ENCODE peak calls at places on chromosomes 2 and 18, in six cellular contexts. T, U, I, J, K and Q are unnamed samples.

GRCh38 chr18:46050268-46050667 is 21.8 kb downstream of the PSTPIP2 start:
- DNase-seq in T (no peak), U (no peak), I (no peak), J (no peak), K (no peak), Q (no peak)

GRCh38 chr2:163884416-163884815 is 148.6 kb upstream of the FIGN start:
- DNase-seq in T (no peak), U (no peak), I (no peak), J (no peak), K (peak; percentile 3), Q (no peak)

GRCh38 chr2:62941413-62941812 is 109.2 kb upstream of the OTX1 start:
- DNase-seq in T (no peak), U (no peak), I (no peak), J (no peak), K (no peak), Q (no peak)

GRCh38 chr2:178271629-178272333 is 77.5 kb downstream of the OSBPL6 start:
- DNase-seq in T (no peak), U (no peak), I (no peak), J (peak; percentile 70), K (no peak), Q (peak; percentile 84)

GRCh38 chr18:36719630-36720029 is 109.2 kb downstream of the TPGS2 start:
- DNase-seq in T (no peak), U (no peak), I (no peak), J (no peak), K (no peak), Q (no peak)

GRCh38 chr2:39650468-39650867 is 15.2 kb upstream of the TMEM178A start:
- DNase-seq in T (no peak), U (no peak), I (no peak), J (no peak), K (no peak), Q (no peak)

GRCh38 chr2:207239754-207240494 is 74.2 kb upstream of the KLF7 start:
- DNase-seq in T (no peak), U (no peak), I (no peak), J (peak; percentile 74), K (no peak), Q (peak; percentile 74)

GRCh38 chr18:35005963-35006577 is 35.1 kb upstream of the MAPRE2 start:
- DNase-seq in T (peak; percentile 32), U (peak; percentile 25), I (peak; percentile 67), J (peak; percentile 70), K (peak; percentile 89), Q (peak; percentile 52)

GRCh38 chr2:128354161-128354560 is 35.5 kb upstream of the HS6ST1 start:
- DNase-seq in T (no peak), U (no peak), I (no peak), J (no peak), K (no peak), Q (no peak)

GRCh38 chr2:227653419-227653818 is 13.2 kb upstream of the SCYGR5 start:
- DNase-seq in T (peak; percentile 39), U (no peak), I (no peak), J (peak; percentile 27), K (no peak), Q (peak; percentile 8)

GRCh38 chr2:198098918-198099317 is 294.5 kb downstream of the PLCL1 start:
- DNase-seq in T (no peak), U (no peak), I (peak; percentile 67), J (peak; percentile 15), K (peak; percentile 70), Q (peak; percentile 1)

GRCh38 chr2:148529745-148530144 is 114.8 kb upstream of the EPC2 start:
- DNase-seq in T (no peak), U (no peak), I (no peak), J (no peak), K (no peak), Q (no peak)

GRCh38 chr18:7177131-7177744 is 53.7 kb upstream of the LRRC30 start:
- DNase-seq in T (no peak), U (peak; percentile 73), I (peak; percentile 78), J (peak; percentile 85), K (peak; percentile 72), Q (peak; percentile 72)

GRCh38 chr2:39755466-39755865 is 23.6 kb downstream of the THUMPD2 start:
- DNase-seq in T (no peak), U (no peak), I (no peak), J (peak; percentile 17), K (no peak), Q (no peak)

GRCh38 chr2:176187306-176188217 is 906 bp upstream of the HOXD1 start:
- DNase-seq in T (no peak), U (no peak), I (peak; percentile 16), J (no peak), K (peak; percentile 48), Q (no peak)

GRCh38 chr2:136008205-136008865 is 22.9 kb upstream of the DARS1 start:
- DNase-seq in T (no peak), U (no peak), I (no peak), J (no peak), K (no peak), Q (no peak)

GRCh38 chr2:169946546-169946945 is 119.3 kb downstream of the UBR3 start:
- DNase-seq in T (no peak), U (no peak), I (no peak), J (no peak), K (no peak), Q (no peak)

GRCh38 chr18:43277164-43277600 is at the start of gene SYT4:
- DNase-seq in T (no peak), U (no peak), I (peak; percentile 88), J (peak; percentile 7), K (peak; percentile 93), Q (peak; percentile 42)

GRCh38 chr2:56331810-56332209 is 148.0 kb downstream of the CCDC85A start:
- DNase-seq in T (no peak), U (no peak), I (no peak), J (no peak), K (no peak), Q (no peak)

GRCh38 chr2:229342376-229342775 is 71.3 kb upstream of the PID1 start:
- DNase-seq in T (no peak), U (peak; percentile 13), I (peak; percentile 62), J (no peak), K (peak; percentile 86), Q (peak; percentile 55)

GRCh38 chr18:60892441-60892840 is 440.8 kb upstream of the CDH20 start:
- DNase-seq in T (peak; percentile 58), U (no peak), I (no peak), J (no peak), K (no peak), Q (peak; percentile 74)

GRCh38 chr2:105176429-105176828 is 65.1 kb upstream of the GPR45 start:
- DNase-seq in T (no peak), U (no peak), I (no peak), J (no peak), K (no peak), Q (no peak)

GRCh38 chr2:200258881-200259576 is 47.5 kb upstream of the SPATS2L start:
- DNase-seq in T (peak; percentile 41), U (no peak), I (no peak), J (peak; percentile 49), K (no peak), Q (peak; percentile 85)

GRCh38 chr18:12027046-12027445 is 45.7 kb downstream of the IMPA2 start:
- DNase-seq in T (no peak), U (no peak), I (no peak), J (no peak), K (no peak), Q (peak; percentile 77)

GRCh38 chr2:105454801-105455485 is 56.1 kb upstream of the FHL2 start:
- DNase-seq in T (peak; percentile 97), U (peak; percentile 37), I (peak; percentile 30), J (peak; percentile 61), K (peak; percentile 69), Q (peak; percentile 89)

GRCh38 chr2:225091336-225091735 is 49.1 kb upstream of the DOCK10 start:
- DNase-seq in T (peak; percentile 68), U (no peak), I (no peak), J (peak; percentile 98), K (no peak), Q (peak; percentile 96)

GRCh38 chr2:112622528-112622849 is 23.2 kb upstream of the SLC20A1 start:
- DNase-seq in T (peak; percentile 84), U (no peak), I (no peak), J (peak; percentile 98), K (no peak), Q (peak; percentile 88)

GRCh38 chr2:72539145-72539552 is 286.7 kb downstream of the EXOC6B start:
- DNase-seq in T (no peak), U (no peak), I (peak; percentile 15), J (peak; percentile 53), K (peak; percentile 44), Q (peak; percentile 84)

GRCh38 chr18:55953326-55953725 is 365.3 kb upstream of the TCF4 start:
- DNase-seq in T (no peak), U (no peak), I (no peak), J (no peak), K (no peak), Q (no peak)

GRCh38 chr2:149594411-149594810 is 6.8 kb upstream of the MMADHC start:
- DNase-seq in T (no peak), U (no peak), I (no peak), J (no peak), K (no peak), Q (no peak)

GRCh38 chr2:149598014-149598395 is 10.4 kb upstream of the MMADHC start:
- DNase-seq in T (no peak), U (no peak), I (no peak), J (peak; percentile 39), K (no peak), Q (no peak)

GRCh38 chr2:149596471-149596870 is 8.9 kb upstream of the MMADHC start:
- DNase-seq in T (no peak), U (no peak), I (no peak), J (no peak), K (no peak), Q (no peak)

GRCh38 chr2:149597050-149598013 is 9.8 kb upstream of the MMADHC start:
- DNase-seq in T (peak; percentile 65), U (peak; percentile 63), I (peak; percentile 83), J (peak; percentile 94), K (peak; percentile 84), Q (peak; percentile 82)

GRCh38 chr2:149595069-149595963 is 7.7 kb upstream of the MMADHC start:
- DNase-seq in T (peak; percentile 52), U (no peak), I (no peak), J (peak; percentile 51), K (no peak), Q (peak; percentile 31)
- TF ChIP-seq CTCF in T (peak; percentile 61), U (peak; percentile 26), I (peak; percentile 36), J (peak; percentile 51), K (peak; percentile 36), Q (peak; percentile 40)

GRCh38 chr2:101725038-101725437 is 27.5 kb downstream of the MAP4K4 start:
- DNase-seq in T (no peak), U (no peak), I (no peak), J (no peak), K (no peak), Q (no peak)
- H4K20me1 ChIP-seq in T (peaks cover 59% of the 10 kb centered on the region), U (peaks cover 16% of the 10 kb centered on the region), I (peaks cover 96% of the 10 kb centered on the region), J (peaks cover 99% of the 10 kb centered on the region), K (peaks cover 66% of the 10 kb centered on the region), Q (peaks cover 14% of the 10 kb centered on the region)

DNA sequence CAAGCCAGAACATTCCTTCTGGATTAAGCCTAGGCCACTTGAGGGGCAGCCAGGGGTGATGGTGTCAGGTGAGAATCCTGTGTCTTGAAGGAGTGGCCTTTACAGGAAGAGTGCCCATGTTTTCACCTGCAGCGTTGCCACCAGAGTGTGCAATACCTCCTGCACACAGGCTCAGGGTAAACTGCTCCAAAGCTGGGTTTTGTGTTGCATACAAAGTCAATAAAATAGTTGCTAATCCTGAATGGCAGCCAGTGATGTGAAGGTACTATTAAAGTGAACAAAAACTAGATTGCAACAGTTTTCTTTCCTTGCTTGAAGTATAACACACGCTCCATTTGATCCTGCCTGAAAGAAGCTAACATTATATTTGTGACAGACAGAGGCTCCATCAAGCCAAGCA is 64.4 kb upstream of the NRP2 start:
- DNase-seq in T (peak; percentile 50), U (no peak), I (no peak), J (no peak), K (no peak), Q (no peak)
- TF ChIP-seq CTCF in T (no peak), U (no peak), I (no peak), J (no peak), K (no peak), Q (no peak)

GRCh38 chr2:239245872-239246701 is 154.7 kb downstream of the HDAC4 start:
- DNase-seq in T (peak; percentile 71), U (no peak), I (no peak), J (no peak), K (peak; percentile 35), Q (peak; percentile 63)
- H4K20me1 ChIP-seq in T (no peaks in the 10 kb centered on the region), U (peaks cover 2% of the 10 kb centered on the region), I (peaks cover 79% of the 10 kb centered on the region), J (no peaks in the 10 kb centered on the region), K (peaks cover 17% of the 10 kb centered on the region), Q (no peaks in the 10 kb centered on the region)